ENCODE peak calls at places on chromosome 5, in nine cellular contexts. P is anterior cingulate cortex; S is DMS53; N is activated T-helper 2 cell treated with anti-CD3 and anti-CD28 coated beads, Interferon-gamma antibody, Interleukin-2, Interleukin-4, amounts not matched to agents 10 μg/mL and 5 μg/mL and 100 μg/mL, durations not matched to agents 14 hours and 24 hours and 36 hours; L is effector CD4-positive, alpha-beta T cell; J is stimulated activated CD4-positive, alpha-beta T cell treated with anti-CD3 and anti-CD28 coated beads, TNF-alpha, amount 100 ng/mL, for 1 hour; Z is heart left ventricle; F is HuH-7; B is pulmonary artery endothelial cell. E is an unnamed sample.

GRCh38 chr5:62260510-62260909 is 45.5 kb upstream of the KIF2A start:
- DNase-seq in P (peak), S (no peak), N (no peak), L (no peak), J (no peak), Z (no peak), F (no peak), B (no peak), E (no peak)

GRCh38 chr5:170151105-170151831 is 45.6 kb downstream of the FOXI1 start:
- DNase-seq in P (no peak), S (no peak), N (no peak), L (no peak), J (no peak), Z (peak), F (no peak), B (peak), E (no peak)

GRCh38 chr5:89173528-89173927 is 290.5 kb upstream of the MEF2C start:
- DNase-seq in P (no peak), S (no peak), N (no peak), L (no peak), J (no peak), Z (no peak), F (no peak), B (no peak), E (no peak)

GRCh38 chr5:54628049-54628448 is 110.5 kb downstream of the SNX18 start:
- DNase-seq in P (no peak), S (peak), N (no peak), L (no peak), J (no peak), Z (no peak), F (peak), B (no peak), E (no peak)

GRCh38 chr5:6599739-6600138 is 33.1 kb downstream of the NSUN2 start:
- DNase-seq in P (no peak), S (no peak), N (no peak), L (no peak), J (no peak), Z (no peak), F (no peak), B (no peak), E (no peak)

GRCh38 chr5:17094830-17095229 is 122.6 kb upstream of the BASP1 start:
- DNase-seq in P (no peak), S (no peak), N (no peak), L (no peak), J (no peak), Z (no peak), F (no peak), B (no peak), E (no peak)

GRCh38 chr5:90402521-90403255 is 6.9 kb downstream of the CETN3 start:
- DNase-seq in P (no peak), S (no peak), N (no peak), L (no peak), J (no peak), Z (no peak), F (no peak), B (no peak), E (no peak)

GRCh38 chr5:33105521-33105941 is 335.2 kb upstream of the TARS1 start:
- DNase-seq in P (no peak), S (no peak), N (no peak), L (no peak), J (no peak), Z (no peak), F (no peak), B (no peak), E (no peak)

GRCh38 chr5:171390883-171391677 is 3.4 kb downstream of the NPM1 start:
- DNase-seq in P (no peak), S (no peak), N (no peak), L (no peak), J (no peak), Z (no peak), F (no peak), B (no peak), E (no peak)

GRCh38 chr5:38420246-38420645 is 136.2 kb downstream of the LIFR start:
- DNase-seq in P (no peak), S (no peak), N (no peak), L (no peak), J (no peak), Z (no peak), F (no peak), B (no peak), E (no peak)

E was measured in immature natural killer cell.